ENCODE peak calls at places on chromosomes 4 and X, in five cellular contexts. L is brain microvascular endothelial cell, F is left ventricle myocardium inferior, Y is GM06990, Q is K562. E is an unnamed sample.
A peak's percentile ranks its signal among the peaks of the same experiment; 100 is the strongest.

GRCh38 chrX:13373807-13374187 is 53.9 kb upstream of the ATXN3L start:
- DNase-seq in L (peak; percentile 62), F (no peak), Y (no peak), Q (no peak), E (peak; percentile 65)

GRCh38 chr4:111475001-111475400 is 670.3 kb upstream of the FAM241A start:
- DNase-seq in L (peak; percentile 20), F (no peak), Y (no peak), Q (no peak), E (peak; percentile 13)

GRCh38 chrX:155441097-155441496 is 17.3 kb downstream of the F8A3 start:
- DNase-seq in L (no peak), F (no peak), Y (no peak), Q (no peak), E (no peak)

GRCh38 chr4:77872723-77873435 is 10.2 kb downstream of the MRPL1 start:
- DNase-seq in L (no peak), F (no peak), Y (no peak), Q (no peak), E (no peak)

GRCh38 chrX:105315301-105315700 is 94.8 kb upstream of the TEX13A start:
- DNase-seq in L (no peak), F (no peak), Y (no peak), Q (no peak), E (no peak)

GRCh38 chr4:123168812-123169211 is 227.8 kb upstream of the SPRY1 start:
- DNase-seq in L (peak; percentile 2), F (no peak), Y (no peak), Q (no peak), E (no peak)

GRCh38 chrX:31606796-31607195 is 535.0 kb upstream of the FTHL17 start:
- DNase-seq in L (no peak), F (no peak), Y (no peak), Q (no peak), E (no peak)

GRCh38 chr4:159435561-159436023 is 332.7 kb downstream of the RAPGEF2 start:
- DNase-seq in L (peak; percentile 54), F (no peak), Y (no peak), Q (no peak), E (no peak)

GRCh38 chr4:1031346-1031745 is 19.9 kb downstream of the FGFRL1 start:
- DNase-seq in L (no peak), F (no peak), Y (no peak), Q (no peak), E (no peak)

GRCh38 chrX:44071847-44072545 is 98.8 kb upstream of the NDP start:
- DNase-seq in L (peak; percentile 68), F (no peak), Y (no peak), Q (no peak), E (no peak)

GRCh38 chrX:36431819-36432218 is 512.3 kb downstream of the CFAP47 start:
- DNase-seq in L (peak; percentile 51), F (no peak), Y (no peak), Q (no peak), E (no peak)

GRCh38 chrX:150405576-150405975 is 42.5 kb downstream of the MAMLD1 start:
- DNase-seq in L (no peak), F (no peak), Y (no peak), Q (peak; percentile 13), E (no peak)

GRCh38 chr4:139416073-139416673 is 37.7 kb upstream of the RAB33B start:
- DNase-seq in L (peak; percentile 16), F (no peak), Y (no peak), Q (peak; percentile 38), E (peak; percentile 17)

DNA sequence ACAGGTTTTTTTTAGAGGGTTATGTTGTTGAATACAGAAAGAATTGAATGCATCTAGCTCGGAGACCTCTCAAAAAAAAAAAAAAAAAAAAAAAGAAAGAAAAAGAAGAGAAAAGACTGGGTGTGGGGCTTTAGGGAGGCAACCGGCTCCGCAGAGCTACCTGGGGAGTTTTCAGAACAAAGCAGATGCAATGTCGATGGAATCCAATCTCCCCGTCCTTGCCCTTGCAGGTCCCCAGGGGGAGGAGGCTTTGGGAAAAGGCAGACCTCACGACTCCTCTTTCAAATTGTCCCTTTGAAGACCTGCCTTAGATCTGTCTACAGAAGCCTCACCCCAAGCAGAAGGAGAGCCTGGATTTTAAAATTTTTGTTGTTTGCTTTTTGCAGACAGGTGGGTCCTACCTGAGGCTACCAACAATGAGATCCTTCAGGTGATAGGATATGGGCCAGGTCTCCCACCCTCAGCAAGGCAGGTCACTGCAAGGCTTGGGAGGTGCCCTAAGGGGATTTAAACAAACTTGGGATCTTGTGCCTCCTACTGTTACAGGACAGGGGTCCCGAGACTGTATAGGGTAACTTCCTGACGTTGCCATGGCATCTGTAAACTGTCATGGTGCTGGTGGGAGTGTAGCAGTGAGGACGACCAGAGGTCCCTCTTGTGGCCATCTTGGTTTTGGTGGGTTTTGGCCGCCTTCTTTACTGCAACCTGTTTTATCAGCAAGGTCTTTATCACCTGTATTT is 75.2 kb upstream of the PRKX start:
- DNase-seq in L (no peak), F (no peak), Y (no peak), Q (no peak), E (no peak)
- H3K4me3 ChIP-seq in L (no peak overlapping the region), F (no peak overlapping the region), Y (no peak overlapping the region), Q (no peak overlapping the region), E (no peak overlapping the region)

DNA sequence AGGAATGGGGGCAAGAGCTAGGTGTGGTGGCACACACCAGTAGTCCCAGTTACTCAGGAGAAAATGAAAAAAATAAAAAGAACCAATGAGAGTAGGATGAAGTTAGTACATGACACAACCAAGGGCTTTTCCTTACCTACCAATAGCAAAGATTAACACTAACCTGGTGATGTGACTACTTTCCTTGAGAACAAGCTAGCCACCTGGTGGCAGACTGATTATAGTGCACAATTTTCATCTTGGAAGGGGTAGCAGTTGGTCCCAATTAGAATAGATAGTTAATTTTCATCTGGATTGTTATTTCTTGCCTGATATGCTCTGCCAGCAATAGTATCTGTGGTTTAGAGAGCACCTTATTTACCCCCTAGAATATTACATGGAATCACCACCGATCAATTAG is 1216.8 kb upstream of the PABPC4L start:
- DNase-seq in L (peak; percentile 8), F (no peak), Y (no peak), Q (no peak), E (no peak)
- TF ChIP-seq CTCF in L (peak; percentile 60), F (no peak), Y (no peak), Q (no peak), E (peak; percentile 31)

DNA sequence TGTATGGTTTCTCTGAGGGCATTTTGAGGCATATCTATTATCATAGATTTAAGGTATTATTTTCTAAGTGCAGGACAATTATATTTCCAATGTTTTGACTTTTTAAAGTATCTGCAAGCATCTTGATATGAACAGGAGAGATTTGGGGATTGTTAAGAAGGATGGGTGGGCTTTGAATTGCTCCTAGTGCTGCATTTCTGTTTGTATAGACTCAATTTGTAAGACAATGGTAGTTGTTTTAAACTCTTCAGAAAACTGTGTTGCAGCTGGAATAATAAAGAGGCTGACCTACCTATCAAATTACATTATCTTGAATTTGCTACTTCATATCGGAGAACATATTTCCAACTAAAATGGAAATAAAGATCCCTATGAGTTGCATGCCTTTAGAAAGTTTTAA is 570.3 kb downstream of the ADGRL3 start:
- DNase-seq in L (no peak), F (no peak), Y (no peak), Q (no peak), E (no peak)
- H3K4me3 ChIP-seq in L (no peak overlapping the region), F (no peak overlapping the region), Y (no peak overlapping the region), Q (no peak overlapping the region), E (no peak overlapping the region)

DNA sequence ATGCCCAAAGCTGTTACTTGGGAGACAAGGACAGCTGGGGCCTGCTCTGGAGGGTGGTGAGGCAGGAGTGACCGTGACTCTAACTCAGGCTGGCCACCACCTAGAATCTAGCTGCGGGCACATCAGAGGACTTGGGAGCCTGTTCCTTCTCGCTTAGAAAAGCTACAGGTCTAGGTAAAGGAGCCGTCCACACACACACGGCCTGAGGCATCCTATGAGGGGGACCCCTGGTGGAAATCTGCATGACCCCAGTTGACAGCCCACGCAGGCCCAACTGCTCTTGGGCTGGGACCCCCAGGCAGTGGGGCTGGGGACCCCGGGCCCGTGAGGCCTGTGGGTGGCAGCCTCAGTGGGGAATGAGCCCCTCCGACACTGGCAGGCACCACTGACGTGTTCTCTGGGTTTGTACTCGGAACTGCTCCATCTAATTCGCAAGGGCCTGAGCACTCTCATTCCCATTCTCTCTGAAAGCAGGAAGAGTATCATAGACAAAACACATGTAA is 75.6 kb downstream of the ACOX3 start:
- DNase-seq in L (no peak), F (no peak), Y (no peak), Q (no peak), E (no peak)
- TF ChIP-seq CTCF in L (no peak), F (no peak), Y (no peak), Q (no peak), E (no peak)

GRCh38 chr4:15691346-15692140 is 9.9 kb downstream of the FAM200B start:
- DNase-seq in L (peak; percentile 73), F (no peak), Y (no peak), Q (no peak), E (no peak)
- H3K4me3 ChIP-seq in L (no peak overlapping the region), F (no peak overlapping the region), Y (no peak overlapping the region), Q (no peak overlapping the region), E (no peak overlapping the region)

DNA sequence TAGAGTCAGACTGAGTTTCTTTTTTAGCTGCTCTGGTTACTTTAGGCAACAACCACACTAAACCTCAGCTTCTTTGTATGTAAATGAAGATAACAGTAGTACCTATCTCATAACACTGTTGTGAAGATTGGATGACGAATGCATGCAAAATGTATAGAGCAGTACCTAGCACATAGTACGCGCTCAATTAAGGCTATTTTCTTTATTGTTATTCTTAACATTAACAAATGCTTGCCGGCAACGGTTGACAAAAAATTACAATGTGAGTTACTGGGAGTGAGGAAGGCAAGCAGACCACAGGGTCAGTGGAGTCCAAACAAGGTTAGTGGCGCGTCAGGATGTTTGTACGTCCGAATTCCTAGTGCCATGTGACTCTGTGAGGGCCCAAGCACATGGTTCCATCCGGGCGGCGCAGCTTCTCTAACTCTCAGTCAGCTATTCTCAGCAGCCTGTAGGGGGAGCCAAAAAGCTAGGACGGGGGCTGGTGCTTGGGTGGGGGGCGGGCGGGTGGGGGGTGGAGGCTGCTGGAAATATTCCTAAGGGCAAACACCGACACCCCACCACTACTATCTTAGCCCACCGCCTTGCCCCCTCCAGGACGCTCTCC is 795 bp upstream of the NALF2 start:
- DNase-seq in L (no peak), F (no peak), Y (no peak), Q (no peak), E (no peak)
- TF ChIP-seq CTCF in L (peak; percentile 39), F (peak; percentile 43), Y (no peak), Q (no peak), E (no peak)

GRCh38 chrX:52265713-52266112 is 81.0 kb downstream of the MAGED4 start:
- DNase-seq in L (no peak), F (no peak), Y (no peak), Q (no peak), E (no peak)

GRCh38 chrX:52263417-52263816 is 78.7 kb downstream of the MAGED4 start:
- DNase-seq in L (no peak), F (no peak), Y (no peak), Q (no peak), E (no peak)

GRCh38 chrX:52262195-52262546 is 77.5 kb downstream of the MAGED4 start:
- DNase-seq in L (no peak), F (no peak), Y (no peak), Q (no peak), E (no peak)

GRCh38 chrX:52261463-52262194 is 76.9 kb downstream of the MAGED4 start:
- DNase-seq in L (peak; percentile 83), F (peak; percentile 92), Y (peak; percentile 82), Q (peak; percentile 68), E (peak; percentile 54)

DNA sequence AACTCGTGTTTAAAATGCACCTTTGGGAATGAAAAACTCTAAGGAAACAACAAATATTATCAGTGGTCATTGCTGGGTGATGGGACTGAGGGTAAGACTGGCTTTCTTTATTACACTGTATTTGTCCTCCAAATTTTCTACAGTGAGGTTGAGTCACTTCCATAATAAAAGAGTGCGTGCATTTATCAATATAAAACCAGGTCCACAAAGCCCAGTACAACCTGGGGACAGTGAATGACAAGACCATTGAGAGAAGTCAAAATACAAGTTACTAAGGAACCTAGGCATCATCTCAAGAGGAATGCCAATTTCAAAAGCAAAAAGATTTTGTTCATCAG is 76.4 kb downstream of the MAGED4 start:
- DNase-seq in L (no peak), F (no peak), Y (no peak), Q (peak; percentile 4), E (no peak)
- H3K4me3 ChIP-seq in L (peak overlapping the region; percentile 74), F (peak overlapping the region; percentile 68), Y (peak overlapping the region; percentile 30), Q (peak overlapping the region; percentile 50), E (peak overlapping the region; percentile 54)